ENCODE peak calls at places on chromosomes 7 and 10, in seven cellular contexts. P, T, G, F, V, B and R are unnamed samples.

GRCh38 chr7:21253740-21254687 is 173.9 kb upstream of the SP4 start:
- DNase-seq in P (peak), T (peak), G (peak), F (peak), V (peak), B (peak), R (peak)

GRCh38 chr10:4931587-4931986 is 31.6 kb upstream of the AKR1C1 start:
- DNase-seq in P (no peak), T (no peak), G (no peak), F (no peak), V (no peak), B (no peak), R (no peak)

GRCh38 chr7:14219125-14219524 is 229.7 kb upstream of the ETV1 start:
- DNase-seq in P (no peak), T (no peak), G (no peak), F (no peak), V (no peak), B (no peak), R (no peak)

GRCh38 chr10:95280637-95281036 is 10.2 kb downstream of the PDLIM1 start:
- DNase-seq in P (no peak), T (no peak), G (no peak), F (no peak), V (no peak), B (no peak), R (no peak)

GRCh38 chr7:707296-708000 is 19.1 kb upstream of the DNAAF5 start:
- DNase-seq in P (no peak), T (no peak), G (no peak), F (no peak), V (no peak), B (no peak), R (no peak)

GRCh38 chr7:55774327-55775050 is 88.1 kb downstream of the SEPTIN14 start:
- DNase-seq in P (no peak), T (no peak), G (no peak), F (no peak), V (no peak), B (peak), R (peak)

GRCh38 chr10:72812798-72813430 is 80.6 kb upstream of the OIT3 start:
- DNase-seq in P (no peak), T (no peak), G (no peak), F (peak), V (no peak), B (no peak), R (no peak)

GRCh38 chr7:55570218-55570873 is 2.0 kb downstream of the VOPP1 start:
- DNase-seq in P (no peak), T (peak), G (no peak), F (no peak), V (no peak), B (no peak), R (no peak)

GRCh38 chr10:97278491-97278989 is 13.9 kb downstream of the ARHGAP19 start:
- DNase-seq in P (no peak), T (peak), G (no peak), F (peak), V (no peak), B (peak), R (peak)

GRCh38 chr7:131147604-131148003 is 180.1 kb upstream of the MKLN1 start:
- DNase-seq in P (no peak), T (no peak), G (no peak), F (no peak), V (no peak), B (no peak), R (no peak)

GRCh38 chr7:127741764-127742375 is 89.9 kb downstream of the SND1 start:
- DNase-seq in P (no peak), T (no peak), G (no peak), F (no peak), V (no peak), B (no peak), R (no peak)

GRCh38 chr10:100670828-100671479 is 74.4 kb upstream of the PAX2 start:
- DNase-seq in P (peak), T (peak), G (peak), F (no peak), V (peak), B (no peak), R (no peak)

GRCh38 chr7:134696261-134696660 is 49.6 kb downstream of the BPGM start:
- DNase-seq in P (no peak), T (no peak), G (no peak), F (no peak), V (no peak), B (no peak), R (no peak)